ENCODE peak calls at places on chromosome 11, in nine cellular contexts. One of them, this sample, is unnamed. For H3K27me3 and H3K9me3, the result is how much of the 10 kb centered on the place peaks cover.

GRCh38 chr11:79617561-79617960 is 176.7 kb upstream of the TENM4 start:
- DNase-seq in stomach: no peak
- DNase-seq in endodermal cell: no peak
- DNase-seq in Peyer's patch: no peak
- DNase-seq in psoas muscle: no peak
- DNase-seq in CD8-positive, alpha-beta T cell: no peak
- DNase-seq in fibroblast of lung: peak
- DNase-seq in spleen: no peak
- DNase-seq in neural progenitor cell: no peak
- DNase-seq in this sample: no peak

GRCh38 chr11:10511046-10511711 is 29.8 kb downstream of the RNF141 start:
- DNase-seq in endodermal cell: peak
- DNase-seq in CD8-positive, alpha-beta T cell: no peak
- DNase-seq in psoas muscle: no peak
- DNase-seq in Peyer's patch: no peak
- DNase-seq in neural progenitor cell: peak
- DNase-seq in spleen: no peak
- DNase-seq in fibroblast of lung: no peak
- DNase-seq in stomach: no peak
- DNase-seq in this sample: no peak

GRCh38 chr11:15774021-15774862 is 582.1 kb downstream of the SOX6 start:
- DNase-seq in stomach: no peak
- DNase-seq in endodermal cell: no peak
- DNase-seq in psoas muscle: no peak
- DNase-seq in neural progenitor cell: peak
- DNase-seq in fibroblast of lung: no peak
- DNase-seq in Peyer's patch: no peak
- DNase-seq in spleen: no peak
- DNase-seq in CD8-positive, alpha-beta T cell: no peak
- DNase-seq in this sample: no peak

GRCh38 chr11:107009190-107009589 is 9.1 kb downstream of the GUCY1A2 start:
- DNase-seq in neural progenitor cell: no peak
- DNase-seq in fibroblast of lung: no peak
- DNase-seq in CD8-positive, alpha-beta T cell: no peak
- DNase-seq in endodermal cell: no peak
- DNase-seq in Peyer's patch: no peak
- DNase-seq in spleen: no peak
- DNase-seq in stomach: no peak
- DNase-seq in psoas muscle: no peak
- DNase-seq in this sample: no peak

GRCh38 chr11:97502201-97502600 is 1112.4 kb downstream of the JRKL start:
- DNase-seq in Peyer's patch: no peak
- DNase-seq in fibroblast of lung: peak
- DNase-seq in CD8-positive, alpha-beta T cell: no peak
- DNase-seq in neural progenitor cell: no peak
- DNase-seq in endodermal cell: no peak
- DNase-seq in spleen: no peak
- DNase-seq in psoas muscle: no peak
- DNase-seq in stomach: no peak
- DNase-seq in this sample: no peak

GRCh38 chr11:65856689-65857499 is 1.1 kb downstream of the CFL1 start:
- DNase-seq in neural progenitor cell: peak
- DNase-seq in Peyer's patch: peak
- DNase-seq in spleen: peak
- DNase-seq in fibroblast of lung: peak
- DNase-seq in stomach: peak
- DNase-seq in CD8-positive, alpha-beta T cell: peak
- DNase-seq in endodermal cell: peak
- DNase-seq in psoas muscle: peak
- DNase-seq in this sample: peak

GRCh38 chr11:128302425-128303186 is 284.8 kb downstream of the ETS1 start:
- DNase-seq in stomach: no peak
- DNase-seq in endodermal cell: no peak
- DNase-seq in neural progenitor cell: no peak
- DNase-seq in psoas muscle: no peak
- DNase-seq in fibroblast of lung: no peak
- DNase-seq in Peyer's patch: no peak
- DNase-seq in spleen: no peak
- DNase-seq in CD8-positive, alpha-beta T cell: peak
- DNase-seq in this sample: no peak

GRCh38 chr11:64833509-64833908 is 10.9 kb downstream of the CDC42BPG start:
- DNase-seq in psoas muscle: no peak
- DNase-seq in spleen: no peak
- DNase-seq in stomach: no peak
- DNase-seq in fibroblast of lung: no peak
- DNase-seq in neural progenitor cell: no peak
- DNase-seq in endodermal cell: no peak
- DNase-seq in Peyer's patch: no peak
- DNase-seq in CD8-positive, alpha-beta T cell: no peak
- DNase-seq in this sample: no peak

GRCh38 chr11:18757742-18758294 is 31.8 kb upstream of the IGSF22 start:
- DNase-seq in fibroblast of lung: peak
- DNase-seq in Peyer's patch: no peak
- DNase-seq in stomach: no peak
- DNase-seq in CD8-positive, alpha-beta T cell: no peak
- DNase-seq in neural progenitor cell: no peak
- DNase-seq in spleen: no peak
- DNase-seq in psoas muscle: no peak
- DNase-seq in endodermal cell: no peak
- DNase-seq in this sample: no peak

GRCh38 chr11:35771722-35772121 is 109.1 kb downstream of the TRIM44 start:
- DNase-seq in spleen: no peak
- DNase-seq in fibroblast of lung: no peak
- DNase-seq in stomach: no peak
- DNase-seq in neural progenitor cell: no peak
- DNase-seq in endodermal cell: peak
- DNase-seq in psoas muscle: no peak
- DNase-seq in Peyer's patch: no peak
- DNase-seq in CD8-positive, alpha-beta T cell: no peak
- DNase-seq in this sample: no peak

GRCh38 chr11:106353031-106353430 is 275.6 kb downstream of the AASDHPPT start:
- DNase-seq in CD8-positive, alpha-beta T cell: no peak
- DNase-seq in stomach: no peak
- DNase-seq in endodermal cell: no peak
- DNase-seq in neural progenitor cell: no peak
- DNase-seq in fibroblast of lung: no peak
- DNase-seq in Peyer's patch: no peak
- DNase-seq in spleen: no peak
- DNase-seq in psoas muscle: no peak
- DNase-seq in this sample: no peak

GRCh38 chr11:36566407-36567053 is 1.3 kb upstream of the RAG1 start:
- DNase-seq in neural progenitor cell: no peak
- DNase-seq in fibroblast of lung: no peak
- DNase-seq in Peyer's patch: no peak
- DNase-seq in spleen: no peak
- DNase-seq in endodermal cell: no peak
- DNase-seq in stomach: no peak
- DNase-seq in CD8-positive, alpha-beta T cell: no peak
- DNase-seq in psoas muscle: no peak
- DNase-seq in this sample: no peak

GRCh38 chr11:119317592-119318239 is 786 bp upstream of the MCAM start:
- DNase-seq in neural progenitor cell: no peak
- DNase-seq in Peyer's patch: no peak
- DNase-seq in psoas muscle: no peak
- DNase-seq in fibroblast of lung: no peak
- DNase-seq in CD8-positive, alpha-beta T cell: no peak
- DNase-seq in endodermal cell: no peak
- DNase-seq in spleen: no peak
- DNase-seq in stomach: no peak
- DNase-seq in this sample: no peak

GRCh38 chr11:129275825-129276224 is 83.7 kb upstream of the ARHGAP32 start:
- DNase-seq in neural progenitor cell: no peak
- DNase-seq in endodermal cell: no peak
- DNase-seq in fibroblast of lung: no peak
- DNase-seq in Peyer's patch: no peak
- DNase-seq in CD8-positive, alpha-beta T cell: no peak
- DNase-seq in spleen: no peak
- DNase-seq in stomach: no peak
- DNase-seq in psoas muscle: no peak
- DNase-seq in this sample: no peak

GRCh38 chr11:36115378-36115801 is 171.5 kb downstream of the LDLRAD3 start:
- DNase-seq in spleen: no peak
- DNase-seq in endodermal cell: no peak
- DNase-seq in psoas muscle: no peak
- DNase-seq in fibroblast of lung: no peak
- DNase-seq in neural progenitor cell: no peak
- DNase-seq in Peyer's patch: no peak
- DNase-seq in stomach: no peak
- DNase-seq in CD8-positive, alpha-beta T cell: no peak
- DNase-seq in this sample: no peak

GRCh38 chr11:128555606-128556005 is 31.8 kb downstream of the ETS1 start:
- DNase-seq in fibroblast of lung: peak
- DNase-seq in stomach: no peak
- DNase-seq in Peyer's patch: no peak
- DNase-seq in endodermal cell: peak
- DNase-seq in spleen: no peak
- DNase-seq in CD8-positive, alpha-beta T cell: no peak
- DNase-seq in neural progenitor cell: peak
- DNase-seq in psoas muscle: no peak
- DNase-seq in this sample: no peak

GRCh38 chr11:35911013-35911412 is 32.8 kb upstream of the LDLRAD3 start:
- DNase-seq in stomach: no peak
- DNase-seq in CD8-positive, alpha-beta T cell: no peak
- DNase-seq in psoas muscle: no peak
- DNase-seq in neural progenitor cell: no peak
- DNase-seq in Peyer's patch: no peak
- DNase-seq in spleen: no peak
- DNase-seq in endodermal cell: peak
- DNase-seq in fibroblast of lung: no peak
- DNase-seq in this sample: no peak

DNA sequence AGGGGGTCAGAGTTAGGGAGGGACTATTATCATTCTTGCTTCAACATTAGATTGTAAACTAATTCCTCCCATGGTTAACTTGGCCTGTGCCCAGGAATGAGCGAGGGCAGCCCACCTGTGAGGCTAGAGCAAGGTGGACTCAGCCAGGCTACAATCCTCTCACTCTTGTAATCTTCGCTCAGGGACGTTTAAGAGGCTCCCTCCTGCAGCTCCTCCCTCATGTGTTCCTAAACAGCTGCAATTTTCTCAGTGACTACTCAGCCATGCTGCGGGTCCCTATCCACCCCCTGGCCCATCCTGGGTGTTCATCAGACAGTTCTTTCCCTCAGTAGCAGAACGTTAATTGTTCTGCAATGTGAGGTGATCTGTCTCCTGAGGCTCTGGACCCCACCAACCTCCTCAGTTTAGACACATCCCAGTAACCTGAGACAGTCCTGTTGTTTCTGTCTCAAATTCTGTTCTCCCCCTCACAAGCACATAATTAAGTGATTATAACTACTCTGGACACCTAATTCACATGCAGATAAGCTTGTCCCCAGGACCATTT is 337.1 kb upstream of the B3GAT1 start:
- DNase-seq in endodermal cell: peak
- DNase-seq in Peyer's patch: no peak
- DNase-seq in fibroblast of lung: no peak
- DNase-seq in psoas muscle: no peak
- DNase-seq in CD8-positive, alpha-beta T cell: no peak
- DNase-seq in neural progenitor cell: no peak
- DNase-seq in stomach: no peak
- DNase-seq in spleen: peak
- DNase-seq in this sample: peak
- H3K27me3 ChIP-seq in endodermal cell: under half
- H3K27me3 ChIP-seq in Peyer's patch: under half
- H3K27me3 ChIP-seq in fibroblast of lung: under half
- H3K27me3 ChIP-seq in psoas muscle: under half
- H3K27me3 ChIP-seq in CD8-positive, alpha-beta T cell: under half
- H3K27me3 ChIP-seq in neural progenitor cell: under half
- H3K27me3 ChIP-seq in stomach: under half
- H3K27me3 ChIP-seq in spleen: under half
- H3K27me3 ChIP-seq in this sample: under half

DNA sequence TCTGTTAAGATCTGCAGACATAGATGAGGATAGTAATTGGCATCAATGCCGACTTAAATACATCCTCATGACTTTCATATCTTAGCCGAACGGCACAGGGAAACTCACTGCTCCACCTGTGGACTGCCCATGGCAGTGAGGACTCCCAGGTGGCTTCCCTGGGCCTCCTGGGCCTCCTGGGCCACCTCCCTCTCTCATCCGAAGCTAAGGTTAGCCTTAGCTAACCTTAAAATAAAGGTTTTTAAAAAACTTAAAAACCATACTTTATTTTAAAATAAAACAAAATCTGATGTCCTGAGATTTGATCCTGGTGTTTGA is 38.1 kb upstream of the TSKU start:
- DNase-seq in neural progenitor cell: no peak
- DNase-seq in CD8-positive, alpha-beta T cell: no peak
- DNase-seq in endodermal cell: no peak
- DNase-seq in spleen: no peak
- DNase-seq in stomach: no peak
- DNase-seq in fibroblast of lung: no peak
- DNase-seq in psoas muscle: no peak
- DNase-seq in Peyer's patch: no peak
- DNase-seq in this sample: no peak
- H3K27ac ChIP-seq in neural progenitor cell: no peak
- H3K27ac ChIP-seq in CD8-positive, alpha-beta T cell: no peak
- H3K27ac ChIP-seq in endodermal cell: no peak
- H3K27ac ChIP-seq in spleen: no peak
- H3K27ac ChIP-seq in stomach: peak
- H3K27ac ChIP-seq in fibroblast of lung: no peak
- H3K27ac ChIP-seq in psoas muscle: no peak
- H3K27ac ChIP-seq in Peyer's patch: peak
- H3K27ac ChIP-seq in this sample: no peak

DNA sequence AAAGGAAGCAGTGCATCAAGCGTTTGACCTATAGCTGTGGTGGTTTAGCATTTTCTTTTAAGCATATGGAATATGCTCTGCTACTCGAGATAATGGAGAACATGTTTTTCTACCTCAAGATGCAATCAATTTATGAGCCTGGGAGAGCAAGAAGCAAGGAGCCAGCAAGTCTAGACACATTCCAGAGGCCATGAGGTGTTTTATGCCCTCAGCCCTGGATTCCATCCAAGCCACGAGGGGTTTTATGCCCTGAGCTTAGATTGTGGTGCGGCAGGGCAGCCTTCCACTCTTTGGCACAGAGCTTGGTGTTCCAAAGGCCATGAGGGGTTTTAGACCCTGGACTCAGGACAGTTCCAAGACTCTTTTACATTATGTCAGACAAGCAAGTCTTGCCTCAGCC is 11.7 kb upstream of the DNAJB13 start:
- DNase-seq in stomach: no peak
- DNase-seq in fibroblast of lung: peak
- DNase-seq in CD8-positive, alpha-beta T cell: no peak
- DNase-seq in psoas muscle: no peak
- DNase-seq in endodermal cell: no peak
- DNase-seq in Peyer's patch: no peak
- DNase-seq in neural progenitor cell: no peak
- DNase-seq in spleen: no peak
- DNase-seq in this sample: no peak
- H3K9me3 ChIP-seq in stomach: under half
- H3K9me3 ChIP-seq in fibroblast of lung: under half
- H3K9me3 ChIP-seq in CD8-positive, alpha-beta T cell: under half
- H3K9me3 ChIP-seq in psoas muscle: under half
- H3K9me3 ChIP-seq in endodermal cell: under half
- H3K9me3 ChIP-seq in Peyer's patch: under half
- H3K9me3 ChIP-seq in neural progenitor cell: under half
- H3K9me3 ChIP-seq in spleen: under half
- H3K9me3 ChIP-seq in this sample: under half

DNA sequence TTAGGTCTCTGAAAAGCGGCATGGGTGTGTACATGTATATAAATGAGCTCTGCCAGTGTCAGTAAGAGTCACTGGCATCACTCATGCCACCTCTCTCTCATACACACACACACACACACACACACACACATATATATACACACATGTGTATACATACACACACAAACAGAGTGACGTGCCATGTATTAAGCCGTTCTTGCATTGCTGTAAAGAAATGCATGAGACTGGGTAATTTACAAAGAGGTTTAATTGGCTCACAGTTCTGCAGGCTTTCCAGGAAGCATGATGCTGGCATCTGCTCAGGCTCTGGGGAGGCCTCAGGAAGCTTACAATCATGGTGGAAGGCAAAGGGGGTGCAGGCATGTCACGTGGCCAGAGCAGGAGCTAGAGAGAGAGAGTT is 105.6 kb upstream of the NNMT start:
- DNase-seq in psoas muscle: no peak
- DNase-seq in endodermal cell: no peak
- DNase-seq in spleen: no peak
- DNase-seq in CD8-positive, alpha-beta T cell: no peak
- DNase-seq in neural progenitor cell: no peak
- DNase-seq in fibroblast of lung: no peak
- DNase-seq in stomach: no peak
- DNase-seq in Peyer's patch: no peak
- DNase-seq in this sample: no peak
- H3K27me3 ChIP-seq in psoas muscle: under half
- H3K27me3 ChIP-seq in endodermal cell: under half
- H3K27me3 ChIP-seq in spleen: under half
- H3K27me3 ChIP-seq in CD8-positive, alpha-beta T cell: under half
- H3K27me3 ChIP-seq in neural progenitor cell: under half
- H3K27me3 ChIP-seq in fibroblast of lung: under half
- H3K27me3 ChIP-seq in stomach: under half
- H3K27me3 ChIP-seq in Peyer's patch: under half
- H3K27me3 ChIP-seq in this sample: under half

This sample was measured in right atrium auricular region.